ENCODE peak calls at places on chromosomes 16 and 17, in five cellular contexts. One of them, this sample, is unnamed.

GRCh38 chr16:23514381-23515152 is 4.3 kb upstream of the GGA2 start:
- DNase-seq in brain microvascular endothelial cell: no peak
- DNase-seq in coronary artery: no peak
- DNase-seq in astrocyte of the spinal cord: no peak
- DNase-seq in mucosa of descending colon: no peak
- DNase-seq in this sample: no peak

GRCh38 chr16:18803569-18804462 is 2.5 kb upstream of the ARL6IP1 start:
- DNase-seq in brain microvascular endothelial cell: no peak
- DNase-seq in coronary artery: no peak
- DNase-seq in astrocyte of the spinal cord: peak; percentile 43
- DNase-seq in mucosa of descending colon: no peak
- DNase-seq in this sample: no peak

GRCh38 chr17:9256944-9257629 is 235.8 kb downstream of the NTN1 start:
- DNase-seq in brain microvascular endothelial cell: no peak
- DNase-seq in coronary artery: no peak
- DNase-seq in astrocyte of the spinal cord: peak; percentile 47
- DNase-seq in mucosa of descending colon: peak; percentile 47
- DNase-seq in this sample: no peak

GRCh38 chr16:83627996-83628395 is 179.8 kb upstream of the HSBP1 start:
- DNase-seq in brain microvascular endothelial cell: no peak
- DNase-seq in coronary artery: no peak
- DNase-seq in astrocyte of the spinal cord: no peak
- DNase-seq in mucosa of descending colon: no peak
- DNase-seq in this sample: peak; percentile 53

GRCh38 chr16:10126686-10127085 is 55.5 kb downstream of the GRIN2A start:
- DNase-seq in brain microvascular endothelial cell: peak; percentile 59
- DNase-seq in coronary artery: no peak
- DNase-seq in astrocyte of the spinal cord: peak; percentile 89
- DNase-seq in mucosa of descending colon: no peak
- DNase-seq in this sample: no peak

GRCh38 chr16:26396511-26397235 is 670.1 kb upstream of the C16orf82 start:
- DNase-seq in brain microvascular endothelial cell: no peak
- DNase-seq in coronary artery: no peak
- DNase-seq in astrocyte of the spinal cord: no peak
- DNase-seq in mucosa of descending colon: no peak
- DNase-seq in this sample: no peak

GRCh38 chr17:78892936-78893379 is 10.0 kb downstream of the CEP295NL start:
- DNase-seq in brain microvascular endothelial cell: no peak
- DNase-seq in coronary artery: no peak
- DNase-seq in astrocyte of the spinal cord: no peak
- DNase-seq in mucosa of descending colon: no peak
- DNase-seq in this sample: no peak

GRCh38 chr16:81752225-81752875 is 26.7 kb upstream of the PLCG2 start:
- DNase-seq in brain microvascular endothelial cell: no peak
- DNase-seq in coronary artery: no peak
- DNase-seq in astrocyte of the spinal cord: no peak
- DNase-seq in mucosa of descending colon: peak; percentile 61
- DNase-seq in this sample: no peak

GRCh38 chr16:51577621-51578303 is 426.7 kb upstream of the SALL1 start:
- DNase-seq in brain microvascular endothelial cell: no peak
- DNase-seq in coronary artery: no peak
- DNase-seq in astrocyte of the spinal cord: peak; percentile 9
- DNase-seq in mucosa of descending colon: no peak
- DNase-seq in this sample: no peak

GRCh38 chr17:82648761-82649474 is 674 bp upstream of the WDR45B start:
- DNase-seq in brain microvascular endothelial cell: no peak
- DNase-seq in coronary artery: peak; percentile 83
- DNase-seq in astrocyte of the spinal cord: no peak
- DNase-seq in mucosa of descending colon: peak; percentile 79
- DNase-seq in this sample: no peak

GRCh38 chr17:34499576-34499975 is 79.8 kb upstream of the TMEM132E start:
- DNase-seq in brain microvascular endothelial cell: peak; percentile 9
- DNase-seq in coronary artery: no peak
- DNase-seq in astrocyte of the spinal cord: peak; percentile 7
- DNase-seq in mucosa of descending colon: no peak
- DNase-seq in this sample: no peak

GRCh38 chr17:18033442-18034099 is 5.4 kb downstream of the ATPAF2 start:
- DNase-seq in brain microvascular endothelial cell: peak; percentile 76
- DNase-seq in coronary artery: no peak
- DNase-seq in astrocyte of the spinal cord: peak; percentile 85
- DNase-seq in mucosa of descending colon: no peak
- DNase-seq in this sample: no peak

GRCh38 chr16:65042966-65043365 is 78.9 kb downstream of the CDH11 start:
- DNase-seq in brain microvascular endothelial cell: no peak
- DNase-seq in coronary artery: no peak
- DNase-seq in astrocyte of the spinal cord: no peak
- DNase-seq in mucosa of descending colon: no peak
- DNase-seq in this sample: no peak

GRCh38 chr17:40309031-40309937 is at the start of gene RARA:
- DNase-seq in brain microvascular endothelial cell: no peak
- DNase-seq in coronary artery: peak; percentile 76
- DNase-seq in astrocyte of the spinal cord: no peak
- DNase-seq in mucosa of descending colon: peak; percentile 76
- DNase-seq in this sample: no peak

GRCh38 chr17:27550291-27550930 is 80.6 kb upstream of the LGALS9 start:
- DNase-seq in brain microvascular endothelial cell: no peak
- DNase-seq in coronary artery: no peak
- DNase-seq in astrocyte of the spinal cord: no peak
- DNase-seq in mucosa of descending colon: no peak
- DNase-seq in this sample: no peak

GRCh38 chr17:2064980-2065785 is 10.3 kb downstream of the HIC1 start:
- DNase-seq in brain microvascular endothelial cell: peak; percentile 77
- DNase-seq in coronary artery: no peak
- DNase-seq in astrocyte of the spinal cord: peak; percentile 82
- DNase-seq in mucosa of descending colon: peak; percentile 71
- DNase-seq in this sample: no peak

GRCh38 chr17:66432996-66433556 is 130.7 kb downstream of the PRKCA start:
- DNase-seq in brain microvascular endothelial cell: no peak
- DNase-seq in coronary artery: no peak
- DNase-seq in astrocyte of the spinal cord: peak; percentile 56
- DNase-seq in mucosa of descending colon: no peak
- DNase-seq in this sample: no peak

GRCh38 chr17:36072431-36073121 is 8.5 kb downstream of the CCL18 start:
- DNase-seq in brain microvascular endothelial cell: peak; percentile 37
- DNase-seq in coronary artery: no peak
- DNase-seq in astrocyte of the spinal cord: no peak
- DNase-seq in mucosa of descending colon: peak; percentile 57
- DNase-seq in this sample: no peak

GRCh38 chr16:75341934-75342811 is 90.7 kb upstream of the BCAR1 start:
- DNase-seq in brain microvascular endothelial cell: peak; percentile 43
- DNase-seq in coronary artery: no peak
- DNase-seq in astrocyte of the spinal cord: peak; percentile 81
- DNase-seq in mucosa of descending colon: no peak
- DNase-seq in this sample: no peak

GRCh38 chr16:54503011-54503410 is 216.4 kb upstream of the IRX3 start:
- DNase-seq in brain microvascular endothelial cell: no peak
- DNase-seq in coronary artery: no peak
- DNase-seq in astrocyte of the spinal cord: no peak
- DNase-seq in mucosa of descending colon: peak; percentile 34
- DNase-seq in this sample: no peak

GRCh38 chr17:17711708-17712141 is 30.5 kb downstream of the RAI1 start:
- DNase-seq in brain microvascular endothelial cell: no peak
- DNase-seq in coronary artery: no peak
- DNase-seq in astrocyte of the spinal cord: no peak
- DNase-seq in mucosa of descending colon: no peak
- DNase-seq in this sample: no peak

GRCh38 chr17:40564195-40564882 is 933 bp downstream of the CCR7 start:
- DNase-seq in brain microvascular endothelial cell: no peak
- DNase-seq in coronary artery: peak; percentile 29
- DNase-seq in astrocyte of the spinal cord: no peak
- DNase-seq in mucosa of descending colon: no peak
- DNase-seq in this sample: peak; percentile 65

GRCh38 chr17:81429813-81430510 is 34.7 kb downstream of the BAHCC1 start:
- DNase-seq in brain microvascular endothelial cell: no peak
- DNase-seq in coronary artery: no peak
- DNase-seq in astrocyte of the spinal cord: peak; percentile 56
- DNase-seq in mucosa of descending colon: peak; percentile 48
- DNase-seq in this sample: peak; percentile 92

GRCh38 chr17:40850287-40850972 is 16.6 kb downstream of the KRT12 start:
- DNase-seq in brain microvascular endothelial cell: no peak
- DNase-seq in coronary artery: no peak
- DNase-seq in astrocyte of the spinal cord: no peak
- DNase-seq in mucosa of descending colon: no peak
- DNase-seq in this sample: no peak

GRCh38 chr16:10114411-10114810 is 67.8 kb downstream of the GRIN2A start:
- DNase-seq in brain microvascular endothelial cell: peak; percentile 48
- DNase-seq in coronary artery: peak; percentile 22
- DNase-seq in astrocyte of the spinal cord: peak; percentile 31
- DNase-seq in mucosa of descending colon: no peak
- DNase-seq in this sample: no peak

GRCh38 chr17:79011451-79012147 is 2.0 kb upstream of the CANT1 start:
- DNase-seq in brain microvascular endothelial cell: peak; percentile 32
- DNase-seq in coronary artery: no peak
- DNase-seq in astrocyte of the spinal cord: no peak
- DNase-seq in mucosa of descending colon: no peak
- DNase-seq in this sample: no peak

GRCh38 chr17:181213-182163 is at the start of gene DOC2B:
- DNase-seq in brain microvascular endothelial cell: no peak
- DNase-seq in coronary artery: no peak
- DNase-seq in astrocyte of the spinal cord: no peak
- DNase-seq in mucosa of descending colon: peak; percentile 57
- DNase-seq in this sample: no peak

GRCh38 chr16:24151482-24151939 is 104.6 kb upstream of the CACNG3 start:
- DNase-seq in brain microvascular endothelial cell: no peak
- DNase-seq in coronary artery: no peak
- DNase-seq in astrocyte of the spinal cord: peak; percentile 22
- DNase-seq in mucosa of descending colon: no peak
- DNase-seq in this sample: no peak

GRCh38 chr17:74950207-74950606 is 14.5 kb downstream of the OTOP3 start:
- DNase-seq in brain microvascular endothelial cell: no peak
- DNase-seq in coronary artery: no peak
- DNase-seq in astrocyte of the spinal cord: no peak
- DNase-seq in mucosa of descending colon: no peak
- DNase-seq in this sample: no peak

GRCh38 chr16:68707341-68708152 is 29.5 kb upstream of the CDH1 start:
- DNase-seq in brain microvascular endothelial cell: peak; percentile 27
- DNase-seq in coronary artery: no peak
- DNase-seq in astrocyte of the spinal cord: peak; percentile 41
- DNase-seq in mucosa of descending colon: peak; percentile 83
- DNase-seq in this sample: peak; percentile 87
- TF ChIP-seq CTCF in brain microvascular endothelial cell: peak; percentile 70
- TF ChIP-seq CTCF in coronary artery: no peak
- TF ChIP-seq CTCF in astrocyte of the spinal cord: peak; percentile 23
- TF ChIP-seq CTCF in mucosa of descending colon: no peak
- TF ChIP-seq CTCF in this sample: peak; percentile 48

GRCh38 chr17:31060814-31061550 is 33.8 kb upstream of the NF1 start:
- DNase-seq in brain microvascular endothelial cell: no peak
- DNase-seq in coronary artery: no peak
- DNase-seq in astrocyte of the spinal cord: no peak
- DNase-seq in mucosa of descending colon: no peak
- DNase-seq in this sample: peak; percentile 32

GRCh38 chr17:31064707-31065106 is 30.1 kb upstream of the NF1 start:
- DNase-seq in brain microvascular endothelial cell: no peak
- DNase-seq in coronary artery: no peak
- DNase-seq in astrocyte of the spinal cord: no peak
- DNase-seq in mucosa of descending colon: no peak
- DNase-seq in this sample: no peak

GRCh38 chr17:31058958-31059357 is 35.8 kb upstream of the NF1 start:
- DNase-seq in brain microvascular endothelial cell: no peak
- DNase-seq in coronary artery: no peak
- DNase-seq in astrocyte of the spinal cord: no peak
- DNase-seq in mucosa of descending colon: no peak
- DNase-seq in this sample: no peak

GRCh38 chr17:31061678-31062077 is 33.1 kb upstream of the NF1 start:
- DNase-seq in brain microvascular endothelial cell: no peak
- DNase-seq in coronary artery: no peak
- DNase-seq in astrocyte of the spinal cord: no peak
- DNase-seq in mucosa of descending colon: no peak
- DNase-seq in this sample: peak; percentile 44
- TF ChIP-seq CTCF in brain microvascular endothelial cell: peak; percentile 35
- TF ChIP-seq CTCF in coronary artery: no peak
- TF ChIP-seq CTCF in astrocyte of the spinal cord: peak; percentile 14
- TF ChIP-seq CTCF in mucosa of descending colon: no peak
- TF ChIP-seq CTCF in this sample: no peak

DNA sequence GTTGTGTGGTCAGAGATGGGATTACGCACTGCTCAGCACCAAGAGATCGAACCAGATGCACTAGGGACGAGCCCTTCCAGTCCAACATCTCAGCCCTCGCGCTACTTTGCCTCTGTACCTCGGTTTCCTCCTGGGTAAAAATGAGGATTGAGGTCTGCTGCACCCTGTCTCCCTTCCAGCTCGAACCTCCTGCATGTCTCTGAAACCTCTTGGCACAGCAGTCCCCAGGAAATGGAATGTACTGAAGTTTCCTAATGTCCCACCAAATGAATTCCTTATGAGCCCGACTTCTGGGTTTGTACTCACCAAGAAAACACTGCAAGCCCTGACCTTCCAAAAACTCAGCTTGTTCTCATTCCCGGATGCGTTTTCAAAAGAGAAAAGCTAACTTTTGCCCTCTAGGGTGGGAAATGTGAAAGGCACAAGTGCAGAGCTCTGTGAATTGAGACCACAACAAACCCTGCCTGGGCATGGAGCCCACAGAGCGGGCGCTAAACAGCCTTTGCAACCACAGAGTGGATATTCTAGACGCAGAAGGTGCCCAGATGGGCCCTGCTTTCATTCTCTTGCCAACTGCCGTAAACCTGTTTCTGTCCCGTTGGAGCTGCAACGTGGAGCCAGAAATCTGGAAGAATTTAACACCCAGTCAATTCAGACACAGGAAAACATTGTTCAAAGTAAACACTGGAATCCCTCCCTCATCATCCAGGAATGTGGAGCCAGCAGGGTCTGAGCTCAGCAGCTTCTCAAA is 10.3 kb downstream of the CDRT4 start:
- DNase-seq in brain microvascular endothelial cell: peak; percentile 37
- DNase-seq in coronary artery: no peak
- DNase-seq in astrocyte of the spinal cord: peak; percentile 90
- DNase-seq in mucosa of descending colon: no peak
- DNase-seq in this sample: peak; percentile 92
- TF ChIP-seq CTCF in brain microvascular endothelial cell: peak; percentile 58
- TF ChIP-seq CTCF in coronary artery: no peak
- TF ChIP-seq CTCF in astrocyte of the spinal cord: peak; percentile 44
- TF ChIP-seq CTCF in mucosa of descending colon: no peak
- TF ChIP-seq CTCF in this sample: peak; percentile 60

GRCh38 chr17:48244814-48245213 is 137.2 kb downstream of the SNX11 start:
- DNase-seq in brain microvascular endothelial cell: no peak
- DNase-seq in coronary artery: no peak
- DNase-seq in astrocyte of the spinal cord: peak; percentile 37
- DNase-seq in mucosa of descending colon: no peak
- DNase-seq in this sample: no peak

GRCh38 chr17:48246623-48247022 is 139.1 kb downstream of the SNX11 start:
- DNase-seq in brain microvascular endothelial cell: peak; percentile 31
- DNase-seq in coronary artery: no peak
- DNase-seq in astrocyte of the spinal cord: no peak
- DNase-seq in mucosa of descending colon: no peak
- DNase-seq in this sample: no peak

GRCh38 chr17:48247038-48247437 is 139.5 kb downstream of the SNX11 start:
- DNase-seq in brain microvascular endothelial cell: no peak
- DNase-seq in coronary artery: no peak
- DNase-seq in astrocyte of the spinal cord: no peak
- DNase-seq in mucosa of descending colon: no peak
- DNase-seq in this sample: no peak

GRCh38 chr17:48241770-48242497 is 134.4 kb downstream of the SNX11 start:
- DNase-seq in brain microvascular endothelial cell: no peak
- DNase-seq in coronary artery: no peak
- DNase-seq in astrocyte of the spinal cord: no peak
- DNase-seq in mucosa of descending colon: no peak
- DNase-seq in this sample: no peak

GRCh38 chr17:48244121-48244711 is 136.7 kb downstream of the SNX11 start:
- DNase-seq in brain microvascular endothelial cell: peak; percentile 37
- DNase-seq in coronary artery: no peak
- DNase-seq in astrocyte of the spinal cord: peak; percentile 64
- DNase-seq in mucosa of descending colon: no peak
- DNase-seq in this sample: no peak
- TF ChIP-seq CTCF in brain microvascular endothelial cell: peak; percentile 8
- TF ChIP-seq CTCF in coronary artery: no peak
- TF ChIP-seq CTCF in astrocyte of the spinal cord: no peak
- TF ChIP-seq CTCF in mucosa of descending colon: no peak
- TF ChIP-seq CTCF in this sample: no peak